ENCODE peak calls at places on chromosomes 16 and 17, in four cellular contexts. Z is neuronal stem cell, U is fibroblast of lung, V is left ventricle myocardium inferior. W is an unnamed sample.

GRCh38 chr16:83862661-83863060 is 36.3 kb upstream of the MLYCD start:
- DNase-seq in U (no peak), Z (no peak), V (no peak), W (no peak)

GRCh38 chr16:50093607-50094570 is 28.1 kb downstream of the HEATR3 start:
- DNase-seq in Z (no peak), V (peak; percentile 54), U (peak; percentile 28), W (peak; percentile 79)

GRCh38 chr16:67199808-67200198 is 872 bp downstream of the ELMO3 start:
- DNase-seq in U (no peak), V (no peak), Z (no peak), W (no peak)

GRCh38 chr17:42289863-42290165 is 1.5 kb downstream of the STAT5A start:
- DNase-seq in V (no peak), U (no peak), Z (no peak), W (no peak)

GRCh38 chr17:13024526-13025263 is 6.9 kb upstream of the ELAC2 start:
- DNase-seq in V (peak; percentile 50), Z (peak; percentile 74), U (peak; percentile 60), W (peak; percentile 87)

GRCh38 chr17:76700627-76701470 is 9.9 kb downstream of the MXRA7 start:
- DNase-seq in U (peak; percentile 77), V (peak; percentile 76), Z (no peak), W (peak; percentile 88)

GRCh38 chr17:15185625-15185991 is 79.5 kb downstream of the PMP22 start:
- DNase-seq in V (no peak), Z (no peak), U (peak; percentile 88), W (no peak)

GRCh38 chr17:34899892-34900291 is 61.4 kb downstream of the CCT6B start:
- DNase-seq in Z (no peak), U (no peak), V (no peak), W (no peak)

GRCh38 chr17:81815646-81815985 is 11.7 kb downstream of the GCGR start:
- DNase-seq in Z (no peak), V (no peak), U (no peak), W (no peak)

GRCh38 chr17:11488407-11488806 is 109.9 kb upstream of the DNAH9 start:
- DNase-seq in U (no peak), Z (no peak), V (no peak), W (no peak)

GRCh38 chr17:42180411-42180921 is 476 bp downstream of the KCNH4 start:
- DNase-seq in U (no peak), Z (no peak), V (no peak), W (no peak)

GRCh38 chr17:12047977-12048376 is 27.3 kb downstream of the MAP2K4 start:
- DNase-seq in Z (no peak), V (no peak), U (no peak), W (no peak)

GRCh38 chr17:73493212-73493814 is 150.9 kb downstream of the SDK2 start:
- DNase-seq in Z (no peak), V (no peak), U (no peak), W (no peak)

GRCh38 chr17:78933959-78934568 is 8.9 kb upstream of the TIMP2 start:
- DNase-seq in Z (peak; percentile 72), U (peak; percentile 99), V (peak; percentile 95), W (peak; percentile 98)

GRCh38 chr16:70745536-70746025 is 55.4 kb downstream of the VAC14 start:
- DNase-seq in V (no peak), U (no peak), Z (no peak), W (no peak)

GRCh38 chr16:86343111-86343642 is 167.2 kb upstream of the FOXF1 start:
- DNase-seq in Z (no peak), U (peak; percentile 94), V (peak; percentile 24), W (peak; percentile 88)

GRCh38 chr16:67558859-67559258 is 3.5 kb upstream of the CTCF start:
- DNase-seq in V (no peak), U (no peak), Z (no peak), W (peak; percentile 10)

GRCh38 chr16:5982979-5983378 is 885.4 kb upstream of the EEF2KMT start:
- DNase-seq in Z (no peak), U (no peak), V (no peak), W (no peak)

GRCh38 chr16:67773569-67774456 is 32.5 kb downstream of the RANBP10 start:
- DNase-seq in Z (no peak), V (peak; percentile 17), U (peak; percentile 16), W (no peak)

GRCh38 chr17:44363613-44364159 is at the start of gene FAM171A2:
- DNase-seq in U (peak; percentile 40), V (peak; percentile 60), Z (peak; percentile 75), W (peak; percentile 89)

GRCh38 chr17:63095879-63096278 is 129.8 kb downstream of the TANC2 start:
- DNase-seq in U (peak; percentile 18), V (no peak), Z (no peak), W (no peak)

GRCh38 chr17:61150686-61151299 is 248.8 kb upstream of the TBX2 start:
- DNase-seq in U (no peak), Z (no peak), V (no peak), W (no peak)
- H3K4me1 ChIP-seq in U (peaks cover 2% of the 10 kb centered on the region), Z (peaks cover 6% of the 10 kb centered on the region), V (peaks cover 4% of the 10 kb centered on the region), W (peaks cover 2% of the 10 kb centered on the region)

GRCh38 chr16:27977966-27978365 is 85.5 kb downstream of the GSG1L start:
- DNase-seq in V (peak; percentile 34), Z (no peak), U (no peak), W (no peak)

GRCh38 chr16:27973678-27974077 is 89.8 kb downstream of the GSG1L start:
- DNase-seq in V (no peak), U (no peak), Z (no peak), W (no peak)

GRCh38 chr16:27976990-27977389 is 86.5 kb downstream of the GSG1L start:
- DNase-seq in V (no peak), Z (no peak), U (no peak), W (no peak)

GRCh38 chr16:27972500-27972899 is 91.0 kb downstream of the GSG1L start:
- DNase-seq in U (peak; percentile 3), V (no peak), Z (peak; percentile 31), W (no peak)

DNA sequence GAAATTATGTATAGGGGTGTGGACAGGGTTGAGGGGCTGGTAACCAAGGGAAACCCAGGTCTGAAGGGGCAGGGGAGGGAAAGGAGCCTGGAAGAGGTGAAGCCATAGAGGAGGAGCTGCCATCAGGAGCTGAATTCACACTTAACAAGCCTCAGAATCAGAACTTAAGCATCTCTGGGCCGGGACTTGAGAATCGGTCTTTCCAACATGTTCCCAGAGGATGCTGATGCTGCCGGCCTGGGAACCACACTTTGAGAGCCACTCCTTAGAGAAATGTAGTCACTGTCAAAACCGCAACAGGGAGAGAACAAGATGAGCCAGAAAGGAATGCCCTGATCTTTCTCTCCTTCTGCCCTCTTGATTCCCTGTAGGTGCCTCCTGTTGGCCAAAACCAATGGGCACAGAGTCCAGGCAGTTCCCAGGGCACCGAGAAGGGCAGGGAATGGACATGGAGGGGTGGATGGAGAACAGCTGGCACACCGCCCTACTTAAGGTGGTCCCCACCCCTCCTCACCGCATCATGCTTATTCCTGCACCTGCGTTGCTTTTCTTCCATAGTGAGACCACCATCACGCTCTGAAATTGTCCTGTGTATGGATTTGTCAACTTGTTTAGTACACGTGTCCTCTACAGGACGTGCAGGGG is 88.5 kb downstream of the GSG1L start:
- DNase-seq in Z (no peak), V (no peak), U (no peak), W (no peak)
- H3K4me1 ChIP-seq in Z (no peaks in the 10 kb centered on the region), V (peaks cover 7% of the 10 kb centered on the region), U (no peaks in the 10 kb centered on the region), W (no peaks in the 10 kb centered on the region)

DNA sequence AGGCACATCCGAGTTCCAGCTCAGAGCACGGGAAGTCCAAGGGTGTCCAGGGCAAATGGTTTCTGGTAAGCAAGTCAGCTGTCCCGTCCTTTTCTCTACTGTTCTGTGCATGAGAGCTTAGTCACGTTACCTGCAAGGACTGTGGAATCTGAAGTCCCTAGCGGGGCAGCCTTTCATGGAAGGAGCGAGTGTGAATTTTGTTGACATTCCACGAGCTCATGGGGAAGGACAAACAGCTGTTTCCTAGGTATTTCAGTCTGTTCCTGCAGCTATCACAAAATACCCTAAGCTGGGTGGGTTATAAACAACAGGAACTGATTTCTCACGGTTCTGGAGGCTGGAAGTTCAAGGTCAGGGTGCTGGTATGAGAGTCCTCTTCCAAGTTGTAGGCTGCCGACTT is 109.2 kb downstream of the SDR42E1 start:
- DNase-seq in Z (no peak), U (peak; percentile 24), V (no peak), W (no peak)
- H3K4me1 ChIP-seq in Z (no peaks in the 10 kb centered on the region), U (peaks cover 4% of the 10 kb centered on the region), V (peaks cover 8% of the 10 kb centered on the region), W (no peaks in the 10 kb centered on the region)

GRCh38 chr17:40307691-40308289 is 1.2 kb upstream of the RARA start:
- DNase-seq in V (peak; percentile 12), Z (no peak), U (peak; percentile 59), W (no peak)
- H3K4me1 ChIP-seq in V (peaks cover 87% of the 10 kb centered on the region), Z (peaks cover 20% of the 10 kb centered on the region), U (peaks cover 62% of the 10 kb centered on the region), W (peaks cover 6% of the 10 kb centered on the region)